ENCODE peak calls at places on chromosomes 4 and X, in ten cellular contexts. D is AG20443; J is AG04450; G is body of pancreas; M is GM13977; T is stimulated activated CD4-positive, alpha-beta T cell treated with anti-CD3 and anti-CD28 coated beads, Interleukin-4, amount 100 ng/mL, for 48 hours; F is endothelial cell; K is H7; L is KBM-7; N is RKO. C is an unnamed sample.

GRCh38 chr4:80335554-80336358 is at the start of gene CFAP299:
- DNase-seq in J (peak; percentile 75), K (peak; percentile 84), N (no peak), L (peak; percentile 95), T (peak; percentile 58), D (peak; percentile 95), G (peak; percentile 91), M (peak; percentile 72), F (peak; percentile 86), C (peak; percentile 73)

GRCh38 chr4:170047774-170048354 is 21.7 kb upstream of the MFAP3L start:
- DNase-seq in K (peak; percentile 43), T (peak; percentile 38), L (peak; percentile 63), D (peak; percentile 36), G (peak; percentile 72), M (peak; percentile 42), J (peak; percentile 49), N (peak; percentile 77), F (peak; percentile 63), C (peak; percentile 43)

GRCh38 chrX:9464435-9465371 is at the start of gene TBL1X:
- DNase-seq in N (peak; percentile 57), G (peak; percentile 31), M (peak; percentile 74), F (peak; percentile 39), D (peak; percentile 53), J (no peak), K (peak; percentile 91), L (peak; percentile 50), T (peak; percentile 35), C (peak; percentile 66)

GRCh38 chr4:179719766-179720470 is 2277.7 kb upstream of the AGA start:
- DNase-seq in M (no peak), K (no peak), J (no peak), D (no peak), T (no peak), N (no peak), F (no peak), L (no peak), G (no peak), C (no peak)

GRCh38 chr4:127309360-127310095 is 323.2 kb upstream of the INTU start:
- DNase-seq in N (no peak), L (no peak), J (no peak), D (peak; percentile 20), T (no peak), G (no peak), F (no peak), K (peak; percentile 7), M (no peak), C (no peak)

GRCh38 chrX:45196701-45197100 is 4.0 kb downstream of the DIPK2B start:
- DNase-seq in L (no peak), F (no peak), K (no peak), D (peak; percentile 24), G (no peak), J (no peak), N (no peak), T (no peak), M (no peak), C (no peak)

GRCh38 chr4:57190651-57191481 is 80.7 kb upstream of the IGFBP7 start:
- DNase-seq in T (peak; percentile 31), L (peak; percentile 42), D (peak; percentile 39), K (peak; percentile 56), M (peak; percentile 60), J (no peak), N (peak; percentile 3), F (peak; percentile 68), G (peak; percentile 16), C (peak; percentile 40)

GRCh38 chr4:112231779-112232713 is at the start of gene AP1AR:
- DNase-seq in M (peak; percentile 90), T (peak; percentile 65), L (peak; percentile 92), G (peak; percentile 76), F (peak; percentile 90), K (peak; percentile 95), D (peak; percentile 89), N (peak; percentile 89), J (no peak), C (peak; percentile 91)

GRCh38 chr4:156495109-156495508 is 476.5 kb downstream of the PDGFC start:
- DNase-seq in G (no peak), N (no peak), M (no peak), F (no peak), J (no peak), L (no peak), K (no peak), D (no peak), T (no peak), C (no peak)